ENCODE peak calls at places on chromosomes 4 and X, in five cellular contexts. J is transverse colon, G is astrocyte of the spinal cord, B is fibroblast of mammary gland, L is sigmoid colon. N is an unnamed sample.

GRCh38 chrX:34300871-34301270 is 168.8 kb upstream of the FAM47A start:
- DNase-seq in J (no peak), G (peak; percentile 58), B (peak; percentile 58), L (no peak), N (peak; percentile 2)

GRCh38 chrX:45479196-45479834 is 278.6 kb upstream of the DIPK2B start:
- DNase-seq in J (no peak), G (peak; percentile 93), B (peak; percentile 93), L (no peak), N (peak; percentile 92)

GRCh38 chr4:152257601-152258066 is 278.3 kb downstream of the FBXW7 start:
- DNase-seq in J (no peak), G (no peak), B (no peak), L (no peak), N (peak; percentile 70)

GRCh38 chr4:7368296-7368695 is 66.4 kb downstream of the PSAPL1 start:
- DNase-seq in J (no peak), G (no peak), B (no peak), L (peak; percentile 29), N (no peak)

GRCh38 chr4:97656034-97656720 is 487.1 kb downstream of the STPG2 start:
- DNase-seq in J (no peak), G (peak; percentile 79), B (peak; percentile 84), L (no peak), N (peak; percentile 1)

GRCh38 chrX:119427024-119427794 is 28.1 kb downstream of the SLC25A43 start:
- DNase-seq in J (peak; percentile 35), G (peak; percentile 46), B (peak; percentile 53), L (no peak), N (peak; percentile 18)

GRCh38 chrX:29662759-29663503 is 552.4 kb upstream of the MAGEB2 start:
- DNase-seq in J (no peak), G (peak; percentile 94), B (peak; percentile 91), L (no peak), N (peak; percentile 86)

GRCh38 chrX:56802428-56802827 is 73.4 kb downstream of the NBDY start:
- DNase-seq in J (peak; percentile 6), G (no peak), B (no peak), L (no peak), N (no peak)

GRCh38 chr4:72112514-72113156 is 80.8 kb downstream of the NPFFR2 start:
- DNase-seq in J (no peak), G (peak; percentile 83), B (peak; percentile 91), L (no peak), N (peak; percentile 38)

GRCh38 chrX:153700376-153700945 is 12.7 kb downstream of the SLC6A8 start:
- DNase-seq in J (no peak), G (no peak), B (no peak), L (no peak), N (no peak)

GRCh38 chr4:174669278-174669677 is 147.0 kb upstream of the HPGD start:
- DNase-seq in J (no peak), G (peak; percentile 86), B (peak; percentile 93), L (no peak), N (peak; percentile 90)

GRCh38 chr4:80926891-80927290 is 103.6 kb upstream of the BMP3 start:
- DNase-seq in J (no peak), G (no peak), B (no peak), L (no peak), N (no peak)

GRCh38 chr4:30605616-30606015 is 114.6 kb upstream of the PCDH7 start:
- DNase-seq in J (no peak), G (peak; percentile 36), B (peak; percentile 51), L (no peak), N (no peak)

GRCh38 chr4:153112071-153112460 is 92.2 kb upstream of the TRIM2 start:
- DNase-seq in J (peak; percentile 15), G (no peak), B (no peak), L (no peak), N (no peak)

GRCh38 chrX:150236304-150236703 is 126.8 kb upstream of the MAMLD1 start:
- DNase-seq in J (no peak), G (no peak), B (peak; percentile 54), L (no peak), N (no peak)

GRCh38 chr4:100938698-100939097 is 408.6 kb downstream of the PPP3CA start:
- DNase-seq in J (no peak), G (no peak), B (no peak), L (no peak), N (no peak)

GRCh38 chrX:106481341-106481740 is 130.4 kb upstream of the RADX start:
- DNase-seq in J (peak; percentile 35), G (peak; percentile 47), B (peak; percentile 53), L (no peak), N (peak; percentile 40)

GRCh38 chr4:61443813-61444510 is 243.8 kb downstream of the ADGRL3 start:
- DNase-seq in J (no peak), G (peak; percentile 60), B (peak; percentile 63), L (no peak), N (peak; percentile 8)

GRCh38 chr4:64121803-64122202 is 287.4 kb downstream of the TECRL start:
- DNase-seq in J (no peak), G (no peak), B (no peak), L (no peak), N (no peak)

GRCh38 chr4:59243038-59243437 is 1957.1 kb upstream of the ADGRL3 start:
- DNase-seq in J (no peak), G (no peak), B (no peak), L (no peak), N (no peak)

GRCh38 chrX:123424546-123424945 is 240.5 kb downstream of the GRIA3 start:
- DNase-seq in J (no peak), G (peak; percentile 70), B (peak; percentile 85), L (no peak), N (peak; percentile 66)

GRCh38 chr4:101346562-101347266 is 612 bp downstream of the PPP3CA start:
- DNase-seq in J (peak; percentile 63), G (peak; percentile 75), B (peak; percentile 47), L (peak; percentile 82), N (peak; percentile 60)

GRCh38 chr4:90127223-90127705 is at the start of gene CCSER1:
- DNase-seq in J (peak; percentile 86), G (peak; percentile 73), B (peak; percentile 7), L (peak; percentile 74), N (peak; percentile 15)

GRCh38 chrX:54446084-54446483 is 5.9 kb downstream of the TSR2 start:
- DNase-seq in J (no peak), G (no peak), B (no peak), L (no peak), N (no peak)

GRCh38 chrX:12974217-12974796 is 603 bp upstream of the TMSB4X start:
- DNase-seq in J (peak; percentile 74), G (peak; percentile 76), B (peak; percentile 69), L (peak; percentile 83), N (peak; percentile 72)

GRCh38 chrX:13689519-13690211 is 737 bp downstream of the RAB9A start:
- DNase-seq in J (no peak), G (peak; percentile 36), B (peak; percentile 50), L (no peak), N (peak; percentile 15)

GRCh38 chr4:118836763-118837507 is 1.0 kb upstream of the SEC24D start:
- DNase-seq in J (no peak), G (no peak), B (no peak), L (no peak), N (no peak)

GRCh38 chr4:61336488-61336887 is 136.4 kb downstream of the ADGRL3 start:
- DNase-seq in J (no peak), G (no peak), B (no peak), L (no peak), N (no peak)

GRCh38 chr4:37726666-37727065 is 40.5 kb upstream of the RELL1 start:
- DNase-seq in J (no peak), G (peak; percentile 67), B (peak; percentile 86), L (no peak), N (peak; percentile 29)

GRCh38 chrX:43349363-43349762 is 306.7 kb upstream of the MAOA start:
- DNase-seq in J (peak; percentile 41), G (peak; percentile 5), B (peak; percentile 41), L (no peak), N (peak; percentile 25)

GRCh38 chr4:55849724-55850123 is 3.7 kb upstream of the EXOC1 start:
- DNase-seq in J (no peak), G (no peak), B (no peak), L (no peak), N (no peak)

GRCh38 chr4:175891863-175892262 is 79.8 kb upstream of the GPM6A start:
- DNase-seq in J (no peak), G (peak; percentile 43), B (peak; percentile 22), L (no peak), N (peak; percentile 8)

GRCh38 chrX:65463550-65463949 is 71.0 kb downstream of the LAS1L start:
- DNase-seq in J (no peak), G (no peak), B (no peak), L (no peak), N (peak; percentile 25)

GRCh38 chr4:107519057-107519456 is 201.0 kb downstream of the PAPSS1 start:
- DNase-seq in J (peak; percentile 15), G (peak; percentile 50), B (peak; percentile 41), L (no peak), N (peak; percentile 60)

GRCh38 chr4:155353923-155354540 is 22.7 kb downstream of the MAP9 start:
- DNase-seq in J (peak; percentile 64), G (peak; percentile 60), B (peak; percentile 68), L (peak; percentile 72), N (peak; percentile 43)

DNA sequence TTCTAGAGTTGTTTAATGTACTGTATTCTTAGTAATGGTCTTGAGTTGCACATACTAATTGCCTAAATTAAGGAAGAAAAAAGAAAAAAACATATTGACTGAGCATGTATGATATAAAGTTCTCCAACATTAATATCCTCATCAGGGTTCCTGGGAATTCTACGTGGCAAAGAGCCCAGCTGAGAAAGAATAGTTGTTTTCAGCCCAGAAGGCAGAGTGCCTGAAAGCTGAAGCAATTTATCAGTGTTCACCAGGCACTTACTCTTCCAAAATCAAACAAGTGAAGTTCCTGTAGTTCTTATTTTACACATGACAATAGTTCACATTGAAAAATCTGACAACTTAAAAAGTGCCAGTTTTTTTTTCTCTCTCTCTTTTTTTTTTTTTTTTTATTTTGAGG is 27.7 kb downstream of the YIPF7 start:
- DNase-seq in J (no peak), G (no peak), B (no peak), L (no peak), N (no peak)
- H3K4me3 ChIP-seq in J (no peak overlapping the region), G (no peak overlapping the region), B (no peak overlapping the region), L (no peak overlapping the region), N (no peak overlapping the region)

GRCh38 chr4:138241281-138242075 is 671 bp downstream of the SLC7A11 start:
- DNase-seq in J (no peak), G (peak; percentile 35), B (peak; percentile 28), L (no peak), N (peak; percentile 78)

GRCh38 chr4:138236035-138236434 is 6.1 kb downstream of the SLC7A11 start:
- DNase-seq in J (no peak), G (no peak), B (peak; percentile 25), L (no peak), N (no peak)

GRCh38 chr4:138239496-138239895 is 2.7 kb downstream of the SLC7A11 start:
- DNase-seq in J (no peak), G (no peak), B (no peak), L (no peak), N (no peak)

GRCh38 chr4:138235419-138235952 is 6.7 kb downstream of the SLC7A11 start:
- DNase-seq in J (no peak), G (peak; percentile 84), B (peak; percentile 83), L (no peak), N (peak; percentile 95)

GRCh38 chr4:138238521-138239292 is 3.4 kb downstream of the SLC7A11 start:
- DNase-seq in J (no peak), G (no peak), B (no peak), L (no peak), N (no peak)
- H3K4me3 ChIP-seq in J (no peak overlapping the region), G (peak overlapping the region; percentile 58), B (no peak overlapping the region), L (no peak overlapping the region), N (peak overlapping the region; percentile 83)

GRCh38 chrX:131746491-131746968 is 202.7 kb downstream of the OR13H1 start:
- DNase-seq in J (peak; percentile 89), G (peak; percentile 88), B (peak; percentile 85), L (peak; percentile 93), N (no peak)
- H3K4me3 ChIP-seq in J (no peak overlapping the region), G (peak overlapping the region; percentile 52), B (peak overlapping the region; percentile 64), L (no peak overlapping the region), N (no peak overlapping the region)

GRCh38 chrX:1389993-1390285 is 2.0 kb downstream of the SLC25A6 start:
- DNase-seq in J (no peak), G (no peak), B (no peak), L (no peak), N (no peak)
- H3K4me3 ChIP-seq in J (peak overlapping the region; percentile 95), G (no peak overlapping the region), B (no peak overlapping the region), L (no peak overlapping the region), N (no peak overlapping the region)